ENCODE peak calls at places on chromosomes 13 and 19, in eight cellular contexts. H is mesenteric fat pad; B is T follicular helper cell; A is cardiac muscle cell; K is endothelial cell; U is NCI-H2227 treated with DMSO at 0.1 percent for 48 hours; R is activated T-cell treated with anti-CD3 and anti-CD28 coated beads, Interleukin-2, amount 50 U/mL, for 24 hours; O is activated naive CD4-positive, alpha-beta T cell treated with Interleukin-2 at 50 U/mL for 16 hours. Q is an unnamed sample.

GRCh38 chr19:38774181-38774950 is 1.0 kb upstream of the LGALS7 start:
- DNase-seq in H (no peak), B (no peak), A (no peak), K (no peak), U (no peak), R (no peak), O (no peak), Q (no peak)

GRCh38 chr13:30125422-30126073 is 181.8 kb downstream of the KATNAL1 start:
- DNase-seq in H (peak), B (no peak), A (peak), K (no peak), U (no peak), R (no peak), O (no peak), Q (no peak)

GRCh38 chr13:112636401-112636975 is 48.5 kb upstream of the TUBGCP3 start:
- DNase-seq in H (no peak), B (no peak), A (no peak), K (no peak), U (no peak), R (no peak), O (no peak), Q (no peak)

GRCh38 chr13:98291658-98292057 is 114.6 kb upstream of the RNF113B start:
- DNase-seq in H (no peak), B (no peak), A (no peak), K (no peak), U (no peak), R (no peak), O (no peak), Q (peak)

GRCh38 chr19:49534632-49535385 is 7.0 kb downstream of the RCN3 start:
- DNase-seq in H (no peak), B (no peak), A (no peak), K (no peak), U (no peak), R (no peak), O (no peak), Q (no peak)

GRCh38 chr13:43113603-43114002 is 90.2 kb downstream of the DNAJC15 start:
- DNase-seq in H (no peak), B (no peak), A (no peak), K (no peak), U (no peak), R (no peak), O (no peak), Q (no peak)

GRCh38 chr19:704447-704741 is 4.3 kb upstream of the PALM start:
- DNase-seq in H (no peak), B (no peak), A (no peak), K (no peak), U (no peak), R (no peak), O (peak), Q (no peak)

GRCh38 chr19:8363803-8364771 is at the start of gene ANGPTL4:
- DNase-seq in H (peak), B (no peak), A (peak), K (peak), U (peak), R (peak), O (peak), Q (peak)

GRCh38 chr19:39110263-39110967 is 15.2 kb upstream of the PAK4 start:
- DNase-seq in H (no peak), B (peak), A (peak), K (peak), U (peak), R (peak), O (peak), Q (peak)

GRCh38 chr13:52850396-52851152 is 2.1 kb upstream of the PCDH8 start:
- DNase-seq in H (no peak), B (no peak), A (peak), K (peak), U (peak), R (peak), O (peak), Q (peak)

GRCh38 chr19:3669616-3670257 is 30.5 kb downstream of the PIP5K1C start:
- DNase-seq in H (no peak), B (no peak), A (no peak), K (no peak), U (no peak), R (no peak), O (no peak), Q (no peak)

GRCh38 chr13:32453981-32454380 is 26.1 kb upstream of the N4BP2L1 start:
- DNase-seq in H (no peak), B (no peak), A (peak), K (no peak), U (no peak), R (no peak), O (no peak), Q (no peak)

GRCh38 chr13:82717249-82717648 is 1165.0 kb downstream of the SLITRK1 start:
- DNase-seq in H (no peak), B (no peak), A (peak), K (no peak), U (no peak), R (no peak), O (no peak), Q (no peak)

GRCh38 chr13:89382986-89383385 is 1711.8 kb downstream of the SLITRK5 start:
- DNase-seq in H (no peak), B (no peak), A (no peak), K (no peak), U (no peak), R (no peak), O (no peak), Q (no peak)

GRCh38 chr19:35266149-35266903 is 2.4 kb upstream of the USF2 start:
- DNase-seq in H (peak), B (no peak), A (no peak), K (no peak), U (no peak), R (peak), O (no peak), Q (no peak)

GRCh38 chr19:34171539-34171876 is 796 bp upstream of the LSM14A start:
- DNase-seq in H (no peak), B (no peak), A (peak), K (no peak), U (peak), R (no peak), O (peak), Q (no peak)

GRCh38 chr13:80030491-80030890 is 310.4 kb downstream of the SPRY2 start:
- DNase-seq in H (no peak), B (no peak), A (peak), K (peak), U (no peak), R (no peak), O (no peak), Q (no peak)

GRCh38 chr13:112623051-112623711 is 35.2 kb upstream of the TUBGCP3 start:
- DNase-seq in H (peak), B (no peak), A (no peak), K (no peak), U (peak), R (no peak), O (no peak), Q (no peak)

GRCh38 chr13:99979453-99980200 is 2.0 kb upstream of the ZIC2 start:
- DNase-seq in H (peak), B (no peak), A (no peak), K (peak), U (no peak), R (peak), O (no peak), Q (no peak)

GRCh38 chr19:45985321-45985720 is 9.9 kb upstream of the CCDC61 start:
- DNase-seq in H (no peak), B (no peak), A (no peak), K (no peak), U (no peak), R (no peak), O (no peak), Q (no peak)

GRCh38 chr19:14090509-14091085 is at the start of gene SAMD1:
- DNase-seq in H (no peak), B (peak), A (peak), K (peak), U (peak), R (peak), O (peak), Q (peak)

GRCh38 chr13:52158629-52159158 is 703 bp downstream of the NEK3 start:
- DNase-seq in H (no peak), B (no peak), A (peak), K (no peak), U (peak), R (no peak), O (no peak), Q (no peak)

GRCh38 chr19:1112254-1113208 is 8.7 kb downstream of the GPX4 start:
- DNase-seq in H (no peak), B (no peak), A (no peak), K (peak), U (no peak), R (no peak), O (no peak), Q (no peak)

GRCh38 chr13:58472483-58472882 is 840.9 kb downstream of the PCDH17 start:
- DNase-seq in H (no peak), B (no peak), A (no peak), K (no peak), U (no peak), R (no peak), O (no peak), Q (no peak)

GRCh38 chr13:44365008-44365407 is 8.6 kb upstream of the SERP2 start:
- DNase-seq in H (no peak), B (no peak), A (peak), K (no peak), U (no peak), R (no peak), O (no peak), Q (no peak)

GRCh38 chr19:17866312-17867012 is 5.3 kb upstream of the SLC5A5 start:
- DNase-seq in H (no peak), B (no peak), A (no peak), K (no peak), U (no peak), R (peak), O (no peak), Q (no peak)

GRCh38 chr19:11268783-11269267 is 6.5 kb upstream of the DOCK6 start:
- DNase-seq in H (no peak), B (no peak), A (peak), K (peak), U (no peak), R (no peak), O (no peak), Q (no peak)

GRCh38 chr13:73401769-73402168 is 343.0 kb downstream of the KLF5 start:
- DNase-seq in H (no peak), B (no peak), A (no peak), K (no peak), U (no peak), R (no peak), O (no peak), Q (no peak)

GRCh38 chr19:39986643-39987042 is 10.2 kb upstream of the ZNF546 start:
- DNase-seq in H (no peak), B (no peak), A (no peak), K (no peak), U (no peak), R (no peak), O (no peak), Q (no peak)

GRCh38 chr13:19927117-19927734 is 31.3 kb upstream of the ZMYM2 start:
- DNase-seq in H (no peak), B (no peak), A (peak), K (no peak), U (peak), R (no peak), O (no peak), Q (no peak)